ENCODE peak calls at places on chromosome 14, in eight cellular contexts. K is SK-N-SH; L is heart right ventricle; F is CD8-positive, alpha-beta T cell; Y is upper lobe of right lung; O is Caco-2; J is lung; M is AG10803. W is an unnamed sample.

GRCh38 chr14:34835312-34835711 is 39.8 kb downstream of the BAZ1A start:
- DNase-seq in M (no peak), O (no peak), J (no peak), F (no peak), K (no peak), Y (no peak), L (no peak), W (no peak)

GRCh38 chr14:34465069-34465859 is 3.2 kb upstream of the SPTSSA start:
- DNase-seq in M (peak), F (no peak), J (no peak), Y (no peak), K (no peak), O (no peak), L (no peak), W (no peak)

GRCh38 chr14:33393155-33393894 is 454.6 kb downstream of the NPAS3 start:
- DNase-seq in M (no peak), K (no peak), F (no peak), O (no peak), Y (no peak), L (no peak), J (no peak), W (no peak)

GRCh38 chr14:28759658-28760313 is 6.8 kb upstream of the FOXG1 start:
- DNase-seq in J (no peak), F (no peak), O (no peak), L (no peak), M (no peak), Y (no peak), K (no peak), W (no peak)

GRCh38 chr14:93878251-93878650 is 48.9 kb upstream of the FAM181A start:
- DNase-seq in M (no peak), F (no peak), Y (peak), L (no peak), O (no peak), K (no peak), J (no peak), W (no peak)

GRCh38 chr14:22811752-22812151 is 3.5 kb downstream of the SLC7A7 start:
- DNase-seq in L (no peak), F (no peak), J (no peak), Y (peak), O (no peak), K (no peak), M (no peak), W (no peak)

GRCh38 chr14:59251811-59252771 is 63.6 kb downstream of the DAAM1 start:
- DNase-seq in L (no peak), K (no peak), Y (no peak), F (no peak), M (peak), J (no peak), O (no peak), W (no peak)

GRCh38 chr14:54098536-54098935 is 141.9 kb upstream of the BMP4 start:
- DNase-seq in O (no peak), J (no peak), M (no peak), K (no peak), L (no peak), F (no peak), Y (no peak), W (no peak)

GRCh38 chr14:75223664-75224154 is 47.3 kb upstream of the TMED10 start:
- DNase-seq in F (no peak), O (peak), M (peak), J (peak), Y (no peak), L (no peak), K (no peak), W (peak)

GRCh38 chr14:104563742-104564615 is 15.6 kb upstream of the C14orf180 start:
- DNase-seq in K (peak), O (peak), J (peak), L (peak), M (peak), Y (peak), F (peak), W (peak)

GRCh38 chr14:96634481-96634880 is 132.3 kb downstream of the PAPOLA start:
- DNase-seq in L (no peak), M (no peak), J (peak), F (no peak), O (no peak), K (no peak), Y (no peak), W (no peak)

GRCh38 chr14:92493492-92493891 is 20.1 kb upstream of the RIN3 start:
- DNase-seq in Y (no peak), F (no peak), M (no peak), K (no peak), L (no peak), O (no peak), J (no peak), W (no peak)

GRCh38 chr14:54220122-54220691 is 176.6 kb upstream of the CDKN3 start:
- DNase-seq in O (no peak), F (no peak), J (no peak), Y (no peak), L (peak), M (no peak), K (peak), W (no peak)

GRCh38 chr14:88834883-88835431 is 10.5 kb downstream of the TTC8 start:
- DNase-seq in L (no peak), Y (no peak), M (peak), F (no peak), J (no peak), O (no peak), K (no peak), W (no peak)

GRCh38 chr14:96297000-96297399 is 41.0 kb downstream of the BDKRB1 start:
- DNase-seq in M (peak), K (peak), Y (no peak), F (no peak), L (no peak), J (no peak), O (no peak), W (no peak)

GRCh38 chr14:89252887-89253532 is 164.0 kb downstream of the FOXN3 start:
- DNase-seq in F (no peak), L (no peak), K (peak), M (no peak), J (no peak), O (peak), Y (no peak), W (no peak)

GRCh38 chr14:66746316-66747006 is 238.5 kb downstream of the GPHN start:
- DNase-seq in K (peak), F (no peak), O (peak), J (no peak), L (no peak), Y (no peak), M (peak), W (peak)

GRCh38 chr14:24100197-24100981 is 6.3 kb downstream of the PCK2 start:
- DNase-seq in F (no peak), O (no peak), J (no peak), K (no peak), Y (no peak), M (no peak), L (no peak), W (no peak)

GRCh38 chr14:91280129-91280528 is 35.6 kb upstream of the GPR68 start:
- DNase-seq in J (no peak), Y (no peak), F (no peak), L (no peak), O (no peak), K (no peak), M (no peak), W (no peak)

GRCh38 chr14:98867146-98867545 is 404.9 kb downstream of the BCL11B start:
- DNase-seq in F (no peak), K (no peak), J (no peak), Y (no peak), L (no peak), O (no peak), M (no peak), W (no peak)

GRCh38 chr14:96653597-96653996 is 143.6 kb upstream of the VRK1 start:
- DNase-seq in L (no peak), Y (no peak), F (no peak), O (no peak), J (peak), M (no peak), K (no peak), W (no peak)

GRCh38 chr14:24632761-24633160 is 1.2 kb downstream of the GZMB start:
- DNase-seq in L (no peak), M (no peak), O (no peak), Y (no peak), F (no peak), K (no peak), J (no peak), W (no peak)

GRCh38 chr14:104048758-104049496 is 36.6 kb upstream of the ASPG start:
- DNase-seq in J (no peak), L (no peak), K (no peak), O (no peak), M (peak), Y (no peak), F (no peak), W (no peak)

GRCh38 chr14:70707138-70708038 is 65.7 kb downstream of the TTC9 start:
- DNase-seq in F (no peak), L (no peak), M (peak), O (no peak), Y (no peak), J (peak), K (no peak), W (peak)

GRCh38 chr14:57871487-57872080 is 5.7 kb upstream of the SLC35F4 start:
- DNase-seq in O (peak), Y (no peak), K (peak), L (no peak), J (no peak), M (peak), F (no peak), W (peak)

GRCh38 chr14:22520235-22520634 is 68.8 kb downstream of the DAD1 start:
- DNase-seq in K (no peak), O (no peak), L (no peak), J (no peak), Y (no peak), F (no peak), M (peak), W (no peak)

GRCh38 chr14:99216191-99216590 is 55.8 kb downstream of the BCL11B start:
- DNase-seq in L (no peak), O (no peak), F (no peak), M (no peak), K (no peak), J (no peak), Y (no peak), W (no peak)

GRCh38 chr14:101992708-101993107 is 28.3 kb downstream of the DYNC1H1 start:
- DNase-seq in Y (no peak), L (no peak), K (no peak), M (no peak), J (no peak), O (no peak), F (no peak), W (no peak)
- TF ChIP-seq CTCF in Y (no peak), L (no peak), K (no peak), M (no peak), J (no peak), O (no peak), F (no peak), W (no peak)

GRCh38 chr14:68476965-68477455 is 315.9 kb downstream of the ZFP36L1 start:
- DNase-seq in M (no peak), Y (no peak), L (no peak), O (no peak), K (no peak), J (no peak), F (no peak), W (no peak)
- TF ChIP-seq CTCF in M (no peak), Y (no peak), L (no peak), O (no peak), K (no peak), J (no peak), F (no peak), W (no peak)

GRCh38 chr14:20415723-20416622 is 2.7 kb upstream of the TEP1 start:
- DNase-seq in O (peak), F (peak), J (no peak), K (peak), Y (no peak), L (no peak), M (peak), W (peak)
- TF ChIP-seq CTCF in O (peak), F (peak), J (peak), K (peak), Y (peak), L (peak), M (peak), W (peak)

DNA sequence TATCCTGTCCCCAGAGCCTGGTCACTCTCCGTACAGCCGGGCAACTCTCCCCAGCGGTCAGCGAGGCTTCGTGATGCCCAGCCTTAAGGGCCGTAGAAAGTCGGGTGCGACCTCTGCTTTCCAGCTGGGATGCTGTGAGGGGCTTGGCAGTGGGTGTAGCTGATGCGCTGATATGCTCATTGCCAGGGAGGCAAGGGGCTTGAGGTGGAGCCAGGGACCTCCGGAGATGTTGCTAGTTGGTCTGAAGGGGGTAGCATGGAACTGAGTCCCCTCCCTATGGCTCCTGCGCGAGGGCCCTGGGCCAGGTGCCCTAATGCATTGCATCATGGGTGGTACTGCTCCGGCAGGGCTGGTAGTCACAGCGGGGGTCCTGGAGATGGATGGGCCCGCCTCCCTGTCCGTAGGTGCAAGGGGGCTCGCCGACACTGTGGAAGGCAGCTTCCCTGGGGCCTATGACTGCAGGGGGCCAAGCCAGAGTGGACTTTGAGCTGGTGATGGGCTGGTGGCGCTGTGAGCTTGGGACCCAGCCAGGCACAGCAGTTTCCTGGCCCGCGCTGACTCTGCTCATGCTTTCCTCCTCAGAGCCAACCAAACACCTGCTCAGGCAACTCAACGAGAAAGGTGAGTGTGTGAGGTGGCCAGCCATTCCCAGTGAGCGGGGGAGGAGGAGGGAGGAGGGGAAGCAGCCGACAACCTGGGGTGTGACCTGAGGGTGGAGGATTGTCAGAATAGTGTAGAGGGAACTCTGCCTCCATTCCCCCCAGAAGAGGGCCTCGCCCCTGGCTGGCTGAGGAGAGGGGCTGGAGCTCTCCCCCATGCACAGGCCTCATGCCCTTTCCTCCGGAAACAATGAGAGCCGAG is 32.3 kb downstream of the PLEKHG3 start:
- DNase-seq in J (no peak), Y (peak), M (no peak), F (no peak), O (no peak), L (peak), K (no peak), W (no peak)
- TF ChIP-seq CTCF in J (no peak), Y (no peak), M (no peak), F (no peak), O (no peak), L (no peak), K (no peak), W (no peak)

GRCh38 chr14:76514599-76514998 is 138.7 kb downstream of the ESRRB start:
- DNase-seq in K (no peak), Y (peak), J (no peak), L (no peak), M (no peak), O (peak), F (no peak), W (peak)
- TF ChIP-seq CTCF in K (peak), Y (peak), J (no peak), L (no peak), M (peak), O (no peak), F (no peak), W (no peak)

DNA sequence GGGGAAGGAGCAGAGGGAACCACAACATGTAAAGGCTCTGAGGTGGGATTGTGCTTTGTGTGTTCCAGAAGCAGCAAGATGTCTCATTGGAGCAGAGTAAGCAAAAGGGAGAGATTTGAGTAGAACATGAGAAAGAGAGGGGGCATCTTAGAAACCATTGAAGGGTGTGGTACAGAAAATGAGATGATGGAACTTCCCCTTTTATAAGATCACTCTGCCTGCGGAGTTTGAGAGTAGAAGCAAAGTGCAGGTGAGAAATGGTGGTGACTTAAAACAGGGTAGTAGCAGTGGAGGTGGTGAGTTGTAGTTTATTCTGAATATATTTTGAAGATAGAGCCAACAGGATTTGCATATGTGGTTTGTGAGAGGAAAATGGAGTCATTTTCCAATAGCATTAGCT is 56.0 kb downstream of the FBXO34 start:
- DNase-seq in F (no peak), L (no peak), O (no peak), M (no peak), K (no peak), Y (no peak), J (no peak), W (no peak)
- TF ChIP-seq CTCF in F (no peak), L (no peak), O (no peak), M (no peak), K (no peak), Y (no peak), J (no peak), W (no peak)

DNA sequence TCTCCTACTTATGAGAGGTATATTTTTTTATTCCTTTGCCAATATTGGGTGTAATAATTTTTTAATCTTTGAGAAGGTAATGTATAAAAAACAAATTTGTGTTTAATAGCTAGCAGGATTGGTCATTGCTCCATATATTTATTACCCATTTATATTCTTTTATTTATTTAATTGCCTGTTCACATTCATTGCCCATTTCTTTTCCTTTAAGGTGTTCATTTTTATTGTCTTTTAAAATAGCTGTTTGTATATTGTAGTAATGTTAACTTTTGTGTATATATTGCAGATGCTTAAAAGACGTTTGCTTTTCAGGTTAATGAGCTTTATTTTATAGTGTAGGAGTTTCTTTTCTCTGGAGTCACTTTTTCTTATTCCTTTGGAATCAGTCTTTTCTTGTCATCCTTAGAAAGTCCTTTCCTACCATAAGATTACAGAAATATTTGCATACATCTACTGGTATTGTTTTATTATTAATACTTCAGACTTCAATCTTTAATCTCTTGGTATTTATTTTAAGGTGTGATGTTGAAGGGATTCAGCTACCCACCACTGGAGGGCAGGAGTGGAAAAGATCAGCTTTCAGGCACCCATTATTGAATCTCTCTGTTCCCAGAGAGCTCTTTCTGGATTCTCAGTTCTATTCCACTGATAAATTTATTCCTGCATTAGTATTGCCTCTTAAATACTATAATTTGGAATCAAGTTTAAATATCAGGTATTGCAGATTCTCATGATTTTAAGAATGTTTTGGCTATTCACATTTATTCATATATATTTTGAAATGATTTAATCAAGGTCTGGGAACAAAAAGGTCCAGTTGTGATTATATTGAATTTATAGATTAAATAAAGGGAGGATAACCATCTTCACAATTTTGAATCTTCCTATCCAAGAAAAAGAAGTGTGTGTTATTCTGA is 17.3 kb downstream of the PPM1A start:
- DNase-seq in K (no peak), F (peak), O (peak), J (no peak), M (peak), Y (no peak), L (no peak), W (peak)
- TF ChIP-seq CTCF in K (peak), F (peak), O (peak), J (no peak), M (peak), Y (peak), L (peak), W (peak)

GRCh38 chr14:102966256-102966655 is 43.8 kb downstream of the AMN start:
- DNase-seq in K (no peak), J (no peak), F (no peak), O (no peak), L (no peak), Y (no peak), M (no peak), W (no peak)

GRCh38 chr14:102966681-102967505 is 44.4 kb downstream of the AMN start:
- DNase-seq in Y (no peak), L (no peak), F (no peak), M (no peak), O (no peak), K (no peak), J (no peak), W (no peak)

GRCh38 chr14:102964152-102964730 is 41.8 kb downstream of the AMN start:
- DNase-seq in L (no peak), K (no peak), M (no peak), J (no peak), F (no peak), Y (no peak), O (no peak), W (no peak)

GRCh38 chr14:102967506-102967795 is 45.0 kb downstream of the AMN start:
- DNase-seq in Y (no peak), J (no peak), F (no peak), K (no peak), O (no peak), M (no peak), L (no peak), W (no peak)

DNA sequence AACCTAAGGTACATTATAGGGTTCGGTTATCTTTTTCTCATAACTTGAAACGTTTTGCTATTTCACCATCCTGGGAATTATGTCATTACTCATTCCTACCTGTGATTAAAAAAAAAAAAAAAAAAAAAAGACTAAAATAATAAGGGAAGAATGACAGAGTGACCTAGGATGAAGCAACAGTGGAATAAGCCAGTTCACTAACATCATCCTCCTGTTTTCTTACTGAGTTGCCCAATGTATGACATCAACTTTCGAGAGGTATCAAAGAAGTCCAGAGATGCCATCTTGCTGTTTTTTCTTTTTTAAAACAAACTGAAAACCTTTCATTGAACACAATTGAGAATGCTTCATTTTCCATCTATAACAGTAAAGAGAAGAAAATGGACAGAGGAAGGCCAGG is 42.8 kb downstream of the AMN start:
- DNase-seq in F (no peak), L (no peak), O (no peak), K (no peak), M (no peak), Y (no peak), J (no peak), W (no peak)
- TF ChIP-seq CTCF in F (no peak), L (no peak), O (no peak), K (no peak), M (no peak), Y (no peak), J (no peak), W (no peak)

GRCh38 chr14:79011091-79011919 is 841.1 kb downstream of the NRXN3 start:
- DNase-seq in Y (no peak), M (peak), L (no peak), J (no peak), O (peak), K (peak), F (no peak), W (peak)
- TF ChIP-seq CTCF in Y (peak), M (peak), L (peak), J (peak), O (peak), K (peak), F (no peak), W (no peak)

W was measured in Calu3.